ENCODE peak calls at places on chromosomes 3 and 15, in six cellular contexts. H is transverse colon, R is PC-9, K is right lobe of liver, A is cardiac muscle cell, G is ovary. C is an unnamed sample.
A peak's percentile ranks its signal among the peaks of the same experiment; 100 is the strongest.

GRCh38 chr3:172002512-172003078 is 36.8 kb upstream of the FNDC3B start:
- DNase-seq in K (no peak), A (no peak), R (no peak), H (no peak), G (no peak), C (no peak)

GRCh38 chr3:134640872-134641470 is 9.9 kb downstream of the KY start:
- DNase-seq in A (peak; percentile 71), K (no peak), H (no peak), G (no peak), R (no peak), C (peak; percentile 38)

GRCh38 chr3:194808709-194809108 is 123.0 kb downstream of the FAM43A start:
- DNase-seq in A (no peak), G (no peak), R (no peak), K (no peak), H (no peak), C (peak; percentile 95)

GRCh38 chr3:193938613-193939012 is 197.3 kb upstream of the HES1 start:
- DNase-seq in K (no peak), H (no peak), A (no peak), R (no peak), G (no peak), C (no peak)

GRCh38 chr15:88649753-88650551 is 11.1 kb downstream of the ISG20 start:
- DNase-seq in R (no peak), G (no peak), A (no peak), H (no peak), K (no peak), C (no peak)

GRCh38 chr3:119494597-119494996 is 3.8 kb upstream of the TIMMDC1 start:
- DNase-seq in A (no peak), G (no peak), R (no peak), K (no peak), H (no peak), C (no peak)

GRCh38 chr3:110697961-110698360 is 373.7 kb upstream of the NECTIN3 start:
- DNase-seq in A (peak; percentile 61), G (no peak), R (no peak), K (no peak), H (no peak), C (no peak)

GRCh38 chr3:20141841-20142240 is 44.2 kb downstream of the SGO1 start:
- DNase-seq in R (no peak), G (peak; percentile 25), K (no peak), A (peak; percentile 68), H (no peak), C (no peak)

GRCh38 chr3:109563149-109563548 is 225.8 kb upstream of the DPPA4 start:
- DNase-seq in A (no peak), K (no peak), R (no peak), G (no peak), H (no peak), C (no peak)

GRCh38 chr3:56154297-56154696 is 314.0 kb downstream of the ERC2 start:
- DNase-seq in R (no peak), K (no peak), A (no peak), H (no peak), G (no peak), C (no peak)

GRCh38 chr15:57550640-57551039 is 41.1 kb upstream of the MYZAP start:
- DNase-seq in H (peak; percentile 75), A (no peak), K (no peak), G (no peak), R (no peak), C (no peak)

GRCh38 chr3:186538779-186539178 is 5.4 kb downstream of the CRYGS start:
- DNase-seq in A (no peak), K (no peak), H (no peak), R (no peak), G (no peak), C (no peak)

GRCh38 chr3:45976191-45977091 is 19.2 kb downstream of the FYCO1 start:
- DNase-seq in R (no peak), G (no peak), A (no peak), K (no peak), H (no peak), C (no peak)

GRCh38 chr3:160217675-160218074 is 7.5 kb upstream of the C3orf80 start:
- DNase-seq in A (no peak), G (no peak), H (no peak), R (no peak), K (no peak), C (no peak)

GRCh38 chr3:31755911-31756658 is 223.4 kb downstream of the STT3B start:
- DNase-seq in R (no peak), G (no peak), H (peak; percentile 25), A (peak; percentile 8), K (no peak), C (no peak)

GRCh38 chr3:142931222-142931621 is 32.3 kb downstream of the PAQR9 start:
- DNase-seq in H (peak; percentile 14), R (no peak), G (no peak), K (no peak), A (no peak), C (no peak)

GRCh38 chr3:6204891-6205290 is 656.0 kb upstream of the GRM7 start:
- DNase-seq in H (no peak), G (no peak), K (no peak), A (no peak), R (no peak), C (no peak)

GRCh38 chr15:39851505-39852082 is 68.5 kb downstream of the GPR176 start:
- DNase-seq in G (no peak), K (no peak), A (peak; percentile 37), H (no peak), R (no peak), C (no peak)

GRCh38 chr3:122081543-122081942 is 26.4 kb downstream of the CD86 start:
- DNase-seq in R (no peak), H (no peak), K (no peak), G (no peak), A (no peak), C (peak; percentile 66)

GRCh38 chr15:100335335-100335999 is 6.3 kb downstream of the ADAMTS17 start:
- DNase-seq in G (no peak), H (no peak), K (no peak), A (no peak), R (peak; percentile 49), C (no peak)

GRCh38 chr3:180277036-180277435 is 240.3 kb upstream of the PEX5L start:
- DNase-seq in G (no peak), H (no peak), A (no peak), K (no peak), R (peak; percentile 46), C (no peak)

GRCh38 chr3:104596551-104596950 is 770.2 kb upstream of the ALCAM start:
- DNase-seq in G (no peak), R (no peak), K (no peak), H (no peak), A (peak; percentile 61), C (peak; percentile 25)

GRCh38 chr3:193805448-193805847 is 212.4 kb downstream of the OPA1 start:
- DNase-seq in G (peak; percentile 71), H (peak; percentile 42), A (peak; percentile 95), K (peak; percentile 77), R (peak; percentile 95), C (peak; percentile 95)

GRCh38 chr3:125353659-125354058 is 21.5 kb downstream of the ZNF148 start:
- DNase-seq in A (no peak), R (no peak), G (no peak), H (no peak), K (no peak), C (no peak)

GRCh38 chr15:77475898-77476297 is 55.2 kb downstream of the HMG20A start:
- DNase-seq in G (no peak), K (no peak), R (no peak), A (no peak), H (no peak), C (no peak)

GRCh38 chr3:192303235-192303634 is 424.1 kb downstream of the FGF12 start:
- DNase-seq in R (no peak), G (no peak), H (no peak), K (no peak), A (peak; percentile 4), C (no peak)

GRCh38 chr3:128556384-128556783 is 63.4 kb upstream of the GATA2 start:
- DNase-seq in H (no peak), R (no peak), G (no peak), K (no peak), A (no peak), C (no peak)

GRCh38 chr15:34014556-34014955 is 24.4 kb downstream of the AVEN start:
- DNase-seq in G (no peak), R (no peak), K (no peak), H (no peak), A (peak; percentile 39), C (no peak)

GRCh38 chr3:188861847-188862740 is 309.7 kb upstream of the TPRG1 start:
- DNase-seq in R (no peak), G (no peak), K (no peak), A (peak; percentile 53), H (no peak), C (peak; percentile 9)

GRCh38 chr3:179027326-179027900 is 44.2 kb downstream of the ZMAT3 start:
- DNase-seq in H (no peak), G (no peak), K (no peak), A (peak; percentile 65), R (no peak), C (no peak)
- H3K27ac ChIP-seq in H (no peak overlapping the region), G (no peak overlapping the region), K (no peak overlapping the region), A (no peak overlapping the region), R (no peak overlapping the region), C (no peak overlapping the region)

DNA sequence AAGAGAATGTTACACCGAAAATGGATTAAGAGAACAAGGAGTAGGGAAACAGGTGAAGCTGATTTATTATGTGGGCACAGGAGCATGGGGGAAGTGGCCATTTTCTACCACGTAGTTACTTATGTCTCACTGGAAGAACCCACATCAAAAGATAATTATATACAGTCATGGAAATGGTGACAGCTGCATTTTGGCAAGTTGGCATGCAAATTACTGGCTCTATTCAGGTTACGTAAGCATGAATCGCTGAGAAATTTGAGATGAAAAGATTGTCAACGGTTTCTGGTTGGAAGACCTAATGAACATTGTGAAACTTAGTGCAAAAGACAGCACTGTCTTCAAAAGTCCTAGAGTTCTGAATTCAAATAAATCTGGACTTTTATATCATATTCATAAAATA is 567.6 kb downstream of the ZPLD1 start:
- DNase-seq in R (peak; percentile 34), K (no peak), A (no peak), H (no peak), G (no peak), C (no peak)
- TF ChIP-seq CTCF in R (no peak), K (no peak), A (no peak), H (no peak), G (no peak), C (no peak)

GRCh38 chr15:81327526-81327925 is 3.6 kb upstream of the STARD5 start:
- DNase-seq in R (no peak), A (peak; percentile 90), H (no peak), G (no peak), K (no peak), C (no peak)
- H3K27ac ChIP-seq in R (no peak overlapping the region), A (no peak overlapping the region), H (no peak overlapping the region), G (no peak overlapping the region), K (no peak overlapping the region), C (no peak overlapping the region)

GRCh38 chr3:27133062-27133461 is 236.1 kb downstream of the NEK10 start:
- DNase-seq in H (no peak), R (no peak), G (no peak), K (no peak), A (no peak), C (no peak)

GRCh38 chr3:27141668-27142067 is 227.5 kb downstream of the NEK10 start:
- DNase-seq in G (no peak), H (no peak), A (no peak), K (no peak), R (no peak), C (no peak)

GRCh38 chr3:27138562-27138961 is 230.6 kb downstream of the NEK10 start:
- DNase-seq in H (no peak), R (no peak), K (peak; percentile 53), G (no peak), A (no peak), C (no peak)

GRCh38 chr3:27134165-27134796 is 234.9 kb downstream of the NEK10 start:
- DNase-seq in K (peak; percentile 58), H (peak; percentile 68), R (no peak), G (peak; percentile 26), A (peak; percentile 74), C (peak; percentile 46)

GRCh38 chr3:27138005-27138404 is 231.2 kb downstream of the NEK10 start:
- DNase-seq in A (no peak), K (no peak), H (no peak), R (no peak), G (no peak), C (no peak)
- TF ChIP-seq CTCF in A (no peak), K (no peak), H (no peak), R (no peak), G (no peak), C (no peak)